ENCODE peak calls at places on chromosomes 3 and 15, in four cellular contexts. E is H9, X is IMR-90, P is H1. W is an unnamed sample.

GRCh38 chr3:153273767-153274443 is 111.9 kb downstream of the RAP2B start:
- DNase-seq in X (peak; percentile 76), E (no peak), P (no peak), W (no peak)

GRCh38 chr3:52250122-52250521 is 4.6 kb downstream of the PPM1M start:
- DNase-seq in P (no peak), X (no peak), E (no peak), W (no peak)

GRCh38 chr3:67686067-67686466 is 31.7 kb upstream of the SUCLG2 start:
- DNase-seq in P (no peak), X (no peak), E (no peak), W (no peak)

GRCh38 chr3:46912986-46913385 is 35.5 kb downstream of the PTH1R start:
- DNase-seq in X (no peak), E (no peak), P (no peak), W (no peak)

GRCh38 chr15:74201656-74202420 is 749 bp downstream of the STRA6 start:
- DNase-seq in E (no peak), X (no peak), P (no peak), W (no peak)

GRCh38 chr3:160112996-160113395 is 112.2 kb upstream of the C3orf80 start:
- DNase-seq in E (no peak), X (no peak), P (no peak), W (no peak)

GRCh38 chr3:167225821-167226220 is 154.3 kb downstream of the ZBBX start:
- DNase-seq in E (no peak), X (no peak), P (no peak), W (no peak)

GRCh38 chr3:157442729-157443128 is 6.1 kb downstream of the PTX3 start:
- DNase-seq in X (peak; percentile 47), E (no peak), P (no peak), W (no peak)

GRCh38 chr15:36432162-36432561 is 147.3 kb upstream of the CDIN1 start:
- DNase-seq in E (no peak), P (no peak), X (peak; percentile 88), W (no peak)

GRCh38 chr15:24659622-24660021 is 16.0 kb upstream of the NPAP1 start:
- DNase-seq in P (no peak), X (no peak), E (no peak), W (no peak)

GRCh38 chr15:40826123-40827075 is 2.1 kb downstream of the PPP1R14D start:
- DNase-seq in E (no peak), X (no peak), P (no peak), W (no peak)

GRCh38 chr15:84598993-84599392 is 1.8 kb upstream of the ZSCAN2 start:
- DNase-seq in X (peak; percentile 66), E (peak; percentile 64), P (peak; percentile 64), W (peak; percentile 75)

GRCh38 chr3:141471160-141471559 is 15.7 kb upstream of the RASA2 start:
- DNase-seq in X (peak; percentile 88), E (no peak), P (no peak), W (no peak)

GRCh38 chr15:22253676-22254408 is 173.5 kb downstream of the OR4M2 start:
- DNase-seq in E (no peak), X (no peak), P (no peak), W (no peak)

GRCh38 chr3:109642042-109642441 is 304.7 kb upstream of the DPPA4 start:
- DNase-seq in X (no peak), E (no peak), P (no peak), W (no peak)

GRCh38 chr3:148455098-148455497 is 242.6 kb upstream of the AGTR1 start:
- DNase-seq in E (no peak), P (no peak), X (no peak), W (no peak)

GRCh38 chr3:168220609-168221008 is 124.9 kb upstream of the GOLIM4 start:
- DNase-seq in P (no peak), X (no peak), E (no peak), W (no peak)

GRCh38 chr15:81752149-81752942 is 293.5 kb downstream of the MEX3B start:
- DNase-seq in E (no peak), X (peak; percentile 15), P (peak; percentile 41), W (no peak)

GRCh38 chr3:134941820-134942219 is 146.8 kb downstream of the EPHB1 start:
- DNase-seq in X (no peak), E (no peak), P (no peak), W (no peak)

GRCh38 chr15:69491051-69491505 is 38.5 kb downstream of the RPLP1 start:
- DNase-seq in P (no peak), E (no peak), X (no peak), W (no peak)

GRCh38 chr3:31531465-31531991 is 1.2 kb upstream of the STT3B start:
- DNase-seq in X (peak; percentile 12), P (no peak), E (no peak), W (no peak)

GRCh38 chr3:112374334-112374734 is 41.4 kb downstream of the CD200 start:
- DNase-seq in P (no peak), E (no peak), X (no peak), W (no peak)

GRCh38 chr15:101609742-101610627 is 42.2 kb downstream of the TM2D3 start:
- DNase-seq in X (no peak), P (no peak), E (no peak), W (no peak)

GRCh38 chr15:67839358-67839928 is 402 bp downstream of the RNU6-1 start:
- DNase-seq in E (no peak), X (peak; percentile 27), P (no peak), W (peak; percentile 66)

GRCh38 chr3:187266691-187267090 is 24.8 kb downstream of the MASP1 start:
- DNase-seq in P (no peak), X (no peak), E (no peak), W (no peak)

GRCh38 chr3:130820976-130821375 is 72.9 kb upstream of the ATP2C1 start:
- DNase-seq in P (no peak), E (no peak), X (peak; percentile 28), W (peak; percentile 59)

GRCh38 chr3:13123765-13124164 is 50.5 kb upstream of the IQSEC1 start:
- DNase-seq in E (no peak), P (no peak), X (no peak), W (no peak)

GRCh38 chr3:13653631-13654279 is 104.8 kb downstream of the FBLN2 start:
- DNase-seq in P (no peak), X (no peak), E (no peak), W (peak; percentile 66)

GRCh38 chr15:79816565-79816964 is 80.2 kb downstream of the MTHFS start:
- DNase-seq in E (no peak), P (no peak), X (no peak), W (no peak)

GRCh38 chr3:177256991-177257390 is 59.7 kb upstream of the TBL1XR1 start:
- DNase-seq in P (no peak), E (no peak), X (no peak), W (no peak)

GRCh38 chr3:120908030-120908802 is at the start of gene STXBP5L:
- DNase-seq in X (peak; percentile 52), E (peak; percentile 99), P (peak; percentile 100), W (peak; percentile 99)

GRCh38 chr15:71752604-71753289 is 57.6 kb upstream of the NR2E3 start:
- DNase-seq in P (no peak), E (peak; percentile 44), X (peak; percentile 94), W (peak; percentile 60)

GRCh38 chr3:73525591-73525990 is 99.2 kb downstream of the PDZRN3 start:
- DNase-seq in P (no peak), X (no peak), E (no peak), W (no peak)

GRCh38 chr3:104425416-104425815 is 941.3 kb upstream of the ALCAM start:
- DNase-seq in P (no peak), X (peak; percentile 6), E (no peak), W (no peak)

GRCh38 chr3:62265528-62265927 is 107.8 kb downstream of the FEZF2 start:
- DNase-seq in E (no peak), P (no peak), X (no peak), W (no peak)

GRCh38 chr3:20648294-20648693 is 462.3 kb upstream of the SGO1 start:
- DNase-seq in E (no peak), P (no peak), X (peak; percentile 84), W (no peak)

DNA sequence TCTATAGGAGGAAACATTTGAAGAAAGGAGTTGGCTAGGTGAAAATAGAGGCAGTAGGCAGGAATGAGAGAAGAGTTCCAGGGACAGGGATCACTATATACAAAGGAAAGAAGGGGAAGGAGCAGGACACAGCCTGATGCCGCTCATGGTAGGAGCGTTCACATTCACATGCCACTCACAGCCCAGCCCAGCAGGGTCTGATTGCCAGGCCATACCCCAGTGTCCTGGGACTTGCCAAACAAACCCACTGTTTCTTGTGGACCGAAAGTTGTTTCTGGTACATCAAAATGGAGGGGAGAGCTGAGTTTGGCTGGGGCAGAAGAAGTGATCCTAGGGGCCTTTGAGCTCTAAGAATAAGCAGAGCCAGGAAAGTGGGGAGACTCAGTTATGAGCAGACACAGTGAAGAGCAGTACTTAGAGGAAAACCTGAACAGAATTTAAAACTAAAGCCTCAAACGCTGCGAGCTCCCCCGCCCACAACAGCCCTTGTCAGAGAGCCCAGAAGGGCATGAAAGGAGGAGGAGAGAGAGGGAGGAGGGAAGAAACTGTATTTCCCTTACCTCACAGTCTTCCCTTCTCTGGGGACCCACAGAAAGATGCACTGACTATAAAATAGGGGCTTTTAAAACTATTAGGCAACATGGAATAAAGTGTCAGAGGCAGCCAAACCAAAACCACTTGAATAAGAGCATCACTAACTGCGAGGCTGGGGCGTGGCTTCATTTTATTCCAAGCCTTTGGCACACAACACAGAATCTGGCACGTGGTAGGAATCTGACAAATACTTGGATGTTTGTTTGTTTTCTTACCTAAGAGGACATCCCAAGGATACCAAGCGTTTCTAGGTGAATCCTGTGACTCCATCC is 129.0 kb downstream of the RPL22L1 start:
- DNase-seq in E (no peak), X (peak; percentile 72), P (no peak), W (no peak)
- H2BK120ac ChIP-seq in E (no peak overlapping the region), X (peak overlapping the region; percentile 91), P (no peak overlapping the region), W (no peak overlapping the region)

GRCh38 chr15:89677381-89677780 is 1.8 kb downstream of the PLIN1 start:
- DNase-seq in E (no peak), X (no peak), P (no peak), W (no peak)
- H4K5ac ChIP-seq in E (no peak overlapping the region), X (no peak overlapping the region), P (no peak overlapping the region), W (no peak overlapping the region)

GRCh38 chr3:64130436-64130835 is 94.8 kb downstream of the PRICKLE2 start:
- DNase-seq in X (no peak), E (no peak), P (no peak), W (no peak)
- H3K27ac ChIP-seq in X (no peak overlapping the region), E (no peak overlapping the region), P (no peak overlapping the region), W (no peak overlapping the region)

DNA sequence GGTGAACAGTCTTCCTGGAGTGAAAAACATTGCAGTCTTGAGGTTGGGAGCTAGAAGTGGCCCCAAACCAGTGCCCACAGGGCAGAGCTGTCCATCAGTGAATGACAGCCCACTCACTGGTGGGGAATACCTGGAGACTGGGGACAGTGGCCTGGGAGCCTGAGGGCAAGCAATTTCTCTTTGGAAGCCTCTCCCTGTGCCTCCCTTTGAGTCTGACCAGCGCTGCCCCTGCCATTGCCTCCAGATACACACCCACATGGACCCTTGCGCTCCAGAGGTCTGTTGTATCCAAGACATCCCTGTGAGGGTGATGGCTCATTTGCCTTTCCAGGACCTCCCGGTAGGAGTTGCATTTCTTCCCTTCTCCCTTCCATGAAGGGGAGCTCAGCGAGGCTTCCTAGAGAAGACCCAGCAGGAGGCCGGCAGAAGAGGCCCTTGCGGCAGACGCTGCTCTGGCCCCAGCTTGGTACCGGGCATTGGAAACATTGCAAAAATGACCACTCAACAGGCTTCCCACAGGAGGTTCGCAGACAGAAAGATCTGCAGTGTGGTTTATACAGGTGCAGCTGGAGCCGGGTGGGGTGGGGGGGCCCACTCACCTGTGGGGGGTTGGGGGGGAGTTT is 38.5 kb downstream of the KLF13 start:
- DNase-seq in P (no peak), X (no peak), E (no peak), W (no peak)
- H2BK120ac ChIP-seq in P (no peak overlapping the region), X (no peak overlapping the region), E (no peak overlapping the region), W (no peak overlapping the region)